ENCODE peak calls at places on chromosomes 2 and 18, in four cellular contexts. E is endothelial cell of umbilical vein, A is H1, P is HCT116. V is an unnamed sample. For H3K9me3, the result is how much of the 10 kb centered on the place peaks cover.

GRCh38 chr18:75698861-75699260 is 271.4 kb upstream of the SMIM21 start:
- DNase-seq in E (no peak), P (no peak), A (no peak), V (no peak)

GRCh38 chr2:216936954-216937357 is 77.1 kb upstream of the TNP1 start:
- DNase-seq in E (no peak), P (no peak), A (no peak), V (no peak)

GRCh38 chr2:49351531-49351930 is 197.2 kb upstream of the FSHR start:
- DNase-seq in A (no peak), P (no peak), E (no peak), V (no peak)

GRCh38 chr2:47198985-47199451 is 43.9 kb upstream of the STPG4 start:
- DNase-seq in E (no peak), P (no peak), A (no peak), V (no peak)

GRCh38 chr2:55399815-55400214 is 19.8 kb downstream of the CCDC88A start:
- DNase-seq in P (no peak), E (no peak), A (no peak), V (no peak)

GRCh38 chr2:135647836-135648579 is 93.6 kb upstream of the UBXN4 start:
- DNase-seq in P (no peak), A (no peak), E (no peak), V (no peak)

GRCh38 chr2:188134241-188134640 is 157.4 kb upstream of the GULP1 start:
- DNase-seq in A (no peak), P (no peak), E (peak), V (no peak)

GRCh38 chr18:54023471-54023870 is 201.0 kb downstream of the MBD2 start:
- DNase-seq in A (no peak), E (peak), P (no peak), V (no peak)

GRCh38 chr2:37477921-37478320 is 133.5 kb downstream of the QPCT start:
- DNase-seq in E (no peak), A (no peak), P (no peak), V (no peak)

GRCh38 chr18:13235326-13235937 is 16.9 kb downstream of the LDLRAD4 start:
- DNase-seq in A (no peak), E (peak), P (no peak), V (no peak)

GRCh38 chr18:62802523-62802922 is 87.2 kb downstream of the PHLPP1 start:
- DNase-seq in A (no peak), E (peak), P (no peak), V (no peak)

GRCh38 chr2:63576546-63576945 is 11.7 kb downstream of the WDPCP start:
- DNase-seq in A (no peak), E (no peak), P (no peak), V (no peak)

GRCh38 chr18:52451252-52451651 is 111.3 kb downstream of the DCC start:
- DNase-seq in E (no peak), P (no peak), A (no peak), V (no peak)

GRCh38 chr18:37253424-37254255 is 312.0 kb downstream of the CELF4 start:
- DNase-seq in A (no peak), E (no peak), P (no peak), V (no peak)

DNA sequence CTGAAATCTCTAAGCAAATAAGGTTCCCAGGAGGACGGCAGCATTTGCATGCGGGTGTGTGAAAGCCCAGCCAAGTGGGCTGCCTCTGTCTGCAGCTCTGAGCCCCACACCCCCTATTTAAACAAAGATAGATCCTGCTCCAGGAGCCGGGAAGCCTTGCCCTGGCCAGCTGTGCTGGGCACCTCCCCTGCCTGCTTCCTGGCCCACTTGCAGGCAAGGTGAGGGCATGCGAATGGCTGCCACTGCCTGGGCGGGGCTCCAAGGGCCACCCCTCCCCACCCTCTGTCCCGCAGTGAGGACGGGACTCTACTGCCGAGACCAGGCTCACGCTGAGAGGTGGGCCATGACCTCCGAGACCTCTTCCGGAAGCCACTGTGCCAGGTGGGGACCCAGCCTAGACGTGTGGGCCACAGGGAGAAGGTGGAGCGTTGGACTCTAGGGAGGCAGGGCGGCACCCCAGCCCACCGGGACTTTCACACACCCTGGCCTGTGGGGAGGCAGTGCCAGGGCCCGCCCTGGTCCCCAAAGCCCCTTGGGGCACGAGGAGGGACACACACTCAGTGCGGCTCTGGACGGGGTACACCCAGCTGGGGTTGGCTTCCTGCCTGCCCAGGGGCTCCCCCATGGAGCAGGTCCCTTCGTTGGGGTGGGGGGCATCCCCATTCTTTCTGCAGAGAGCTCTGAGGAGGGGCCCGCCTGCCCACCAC is at the start of gene ANO7:
- DNase-seq in E (no peak), A (no peak), P (no peak), V (no peak)
- TF ChIP-seq POLR2AphosphoS5 in E (no peak), A (no peak), P (no peak), V (no peak)

DNA sequence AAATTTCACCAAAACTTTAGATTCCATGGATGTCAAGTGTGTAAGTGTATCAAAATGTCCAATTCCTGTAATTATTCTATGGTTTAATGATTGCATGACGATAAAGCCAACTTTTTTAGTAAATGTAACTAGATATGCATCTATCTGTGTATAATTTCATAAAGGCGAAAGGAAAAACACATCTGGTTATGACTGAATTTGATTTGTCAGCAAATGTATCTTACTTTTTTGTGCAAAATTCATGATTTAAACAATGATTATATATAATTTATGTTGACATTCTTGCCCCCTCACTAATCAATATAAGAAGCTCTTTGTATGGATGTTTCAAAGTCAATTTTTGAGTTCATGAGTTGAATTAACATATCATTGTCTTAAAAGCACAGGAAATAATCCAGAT is 138.5 kb downstream of the KCNJ3 start:
- DNase-seq in A (no peak), E (no peak), P (no peak), V (no peak)
- H3K9ac ChIP-seq in A (no peak), E (no peak), P (no peak), V (no peak)

GRCh38 chr18:78662879-78663278 is 316.7 kb upstream of the SALL3 start:
- DNase-seq in E (no peak), P (no peak), A (no peak), V (no peak)

GRCh38 chr18:78664851-78665250 is 314.8 kb upstream of the SALL3 start:
- DNase-seq in A (no peak), E (no peak), P (no peak), V (no peak)

GRCh38 chr18:78664048-78664447 is 315.6 kb upstream of the SALL3 start:
- DNase-seq in E (no peak), P (no peak), A (no peak), V (no peak)

GRCh38 chr18:78665644-78666043 is 314.0 kb upstream of the SALL3 start:
- DNase-seq in A (no peak), P (no peak), E (no peak), V (no peak)

DNA sequence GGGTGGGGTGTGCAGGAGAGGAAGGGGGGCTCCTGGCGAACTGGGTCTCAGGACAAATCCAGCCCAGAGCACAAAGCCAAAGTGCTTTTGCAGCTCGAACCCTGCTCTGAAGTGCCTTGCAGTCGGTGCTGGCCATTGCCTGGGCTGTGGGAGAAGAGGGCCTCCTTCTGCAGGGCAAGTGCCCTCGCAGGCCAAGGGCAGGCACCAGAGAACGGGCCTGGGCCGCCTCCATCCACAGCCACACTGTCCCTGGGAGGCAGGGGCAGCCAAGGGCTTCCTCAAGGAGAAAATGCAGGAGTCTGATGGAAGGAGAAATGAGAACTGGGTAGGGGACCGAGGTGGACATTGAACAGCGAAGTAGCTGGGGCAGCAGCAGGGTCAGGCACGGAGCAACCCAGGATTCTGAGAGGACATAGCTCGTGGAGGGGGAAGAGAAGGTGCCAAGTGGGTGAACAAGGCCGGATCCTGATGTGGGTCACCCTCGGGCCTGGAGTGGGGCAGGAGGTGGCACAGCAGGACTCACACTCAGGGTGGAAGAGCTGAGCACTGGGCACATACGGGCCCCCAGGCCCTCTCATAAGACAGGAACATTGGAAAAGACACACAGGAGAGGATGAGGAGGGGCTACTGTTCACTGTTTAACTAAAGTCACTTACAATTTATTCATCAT is 312.8 kb upstream of the SALL3 start:
- DNase-seq in A (no peak), E (no peak), P (no peak), V (no peak)
- H3K9me3 ChIP-seq in A (under half), E (under half), P (under half), V (under half)

DNA sequence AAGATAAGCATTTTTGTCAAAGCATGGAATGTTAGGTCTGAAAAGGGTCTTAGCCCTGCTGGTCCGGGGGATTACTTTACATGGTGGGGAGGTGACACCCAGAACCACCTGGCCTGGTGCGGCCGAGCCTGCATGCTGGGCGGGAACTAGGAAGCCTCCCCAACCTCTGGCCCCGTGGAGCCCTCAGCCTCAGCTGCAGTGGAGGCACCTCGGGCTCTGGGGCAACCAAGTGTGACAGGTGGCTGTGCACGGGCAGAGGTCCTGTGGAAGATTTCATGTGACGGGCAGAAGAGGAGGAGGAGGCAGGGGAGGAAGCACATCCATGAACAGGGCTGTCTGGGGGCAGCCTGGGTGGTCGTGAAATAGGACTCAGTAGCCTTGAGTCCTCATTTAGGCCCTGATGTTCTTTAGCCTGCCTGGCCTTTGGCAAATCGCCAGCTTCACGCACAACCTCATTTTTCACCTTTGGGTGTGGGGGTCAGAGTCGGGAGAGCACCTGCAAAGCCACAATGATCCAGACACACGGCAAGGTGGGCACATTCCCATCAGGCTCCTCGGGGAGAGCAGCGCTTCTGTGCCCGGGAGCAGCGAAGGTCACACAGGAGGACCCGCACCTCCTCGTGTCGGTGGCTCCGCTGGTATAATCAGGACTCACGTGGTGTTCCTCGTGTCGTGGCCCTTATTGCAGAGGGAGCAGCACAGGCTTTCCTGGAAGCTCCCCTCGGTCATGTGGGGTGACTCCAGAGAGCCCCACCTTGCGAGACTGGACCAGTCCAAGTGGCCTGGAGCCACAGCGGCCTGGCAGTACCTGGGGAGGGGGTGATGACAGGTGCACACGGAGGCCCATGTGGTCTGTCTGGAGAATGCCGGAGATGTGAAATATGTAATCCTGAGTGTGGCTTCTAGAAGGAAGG is 13.9 kb downstream of the CNDP2 start:
- DNase-seq in A (no peak), E (no peak), P (no peak), V (no peak)
- TF ChIP-seq POLR2AphosphoS5 in A (no peak), E (no peak), P (no peak), V (no peak)

DNA sequence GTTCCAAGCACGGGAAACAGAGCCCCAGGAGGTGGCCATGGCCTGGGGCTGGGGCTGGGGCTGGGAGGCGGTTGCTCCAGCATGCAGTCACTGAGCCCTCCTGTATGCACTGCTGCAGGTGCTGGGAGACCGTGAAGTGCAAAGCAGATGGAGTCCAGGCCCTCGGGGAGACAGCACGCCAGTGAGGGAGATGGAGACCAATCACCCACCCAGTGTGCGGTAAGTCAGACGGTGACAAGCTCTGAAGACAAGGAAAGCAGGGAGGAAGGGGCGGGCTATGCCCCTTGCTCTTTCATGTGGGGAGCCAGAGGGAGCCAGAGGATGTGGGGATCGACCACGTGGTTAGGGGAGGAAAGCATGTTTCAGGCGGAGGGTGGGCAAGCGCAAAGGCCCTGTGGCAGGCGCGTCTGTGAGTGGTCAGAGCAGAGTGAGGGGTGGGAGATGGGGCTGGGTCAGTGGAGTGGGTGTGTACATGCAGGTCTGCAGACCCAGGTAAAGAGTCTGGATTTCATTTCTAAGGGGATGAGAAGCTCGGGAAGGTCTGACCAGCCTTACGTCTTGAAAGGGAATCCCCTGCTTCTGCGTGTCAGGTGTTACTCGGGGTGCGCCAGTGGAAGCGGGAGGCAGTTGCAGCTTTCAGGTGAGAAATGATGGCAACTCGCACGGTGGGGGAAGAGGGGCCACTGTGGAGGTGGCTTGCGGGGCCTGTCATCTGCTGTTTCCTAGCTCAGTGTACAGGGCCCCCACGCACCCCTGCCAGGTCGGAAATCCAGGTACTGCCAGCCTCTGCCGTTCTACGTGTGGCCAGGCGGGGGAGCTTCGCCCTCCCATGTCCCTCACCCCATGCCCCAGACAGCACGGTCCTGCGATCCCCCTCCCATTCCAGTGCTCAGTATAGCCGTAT is 19.4 kb downstream of the RRM2 start:
- DNase-seq in A (no peak), E (no peak), P (no peak), V (no peak)
- H3K9ac ChIP-seq in A (no peak), E (no peak), P (no peak), V (no peak)

DNA sequence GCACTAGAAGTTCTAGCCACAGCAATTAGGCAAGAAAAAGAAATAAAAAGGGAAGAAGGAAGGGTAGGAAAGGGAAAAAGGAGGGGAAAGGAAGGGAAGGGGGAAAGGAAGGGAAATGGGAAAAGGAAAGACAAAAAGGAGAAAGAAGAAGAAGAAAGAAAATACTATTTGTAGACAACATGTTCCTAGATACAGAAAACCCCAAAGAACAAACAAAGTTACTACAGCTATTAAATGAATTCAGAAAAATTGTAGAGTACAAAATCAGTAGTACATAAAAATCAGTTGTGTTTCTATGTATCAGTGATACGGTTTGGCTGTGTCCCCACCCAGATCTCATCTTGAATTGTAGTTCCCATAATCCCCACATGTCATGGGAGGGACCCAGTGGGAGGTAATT is 52.3 kb downstream of the RPE start:
- DNase-seq in A (no peak), E (no peak), P (no peak), V (no peak)
- H3K9me3 ChIP-seq in A (under half), E (under half), P (under half), V (under half)

GRCh38 chr2:105439130-105439529 is 40.3 kb upstream of the FHL2 start:
- DNase-seq in E (no peak), P (no peak), A (no peak), V (no peak)
- TF ChIP-seq POLR2AphosphoS5 in E (no peak), P (no peak), A (no peak), V (no peak)

DNA sequence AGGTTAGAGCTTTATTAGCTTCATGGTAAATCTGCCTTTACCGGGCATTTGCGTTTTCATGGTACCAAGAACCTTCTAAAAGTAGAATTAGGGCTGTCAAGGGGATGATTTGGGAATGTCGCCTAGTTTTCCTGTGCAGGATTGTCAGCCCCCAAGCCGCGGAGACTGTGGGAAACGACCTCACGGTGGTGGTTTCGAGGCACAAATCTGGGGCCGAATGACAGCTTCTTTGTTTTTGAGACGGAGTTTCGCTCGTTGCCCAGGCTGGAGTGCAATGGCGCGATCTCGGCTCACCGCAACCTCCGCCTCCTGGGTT is 615 bp upstream of the USP39 start:
- DNase-seq in A (no peak), P (no peak), E (no peak), V (no peak)
- H3K9ac ChIP-seq in A (no peak), P (peak), E (no peak), V (no peak)

DNA sequence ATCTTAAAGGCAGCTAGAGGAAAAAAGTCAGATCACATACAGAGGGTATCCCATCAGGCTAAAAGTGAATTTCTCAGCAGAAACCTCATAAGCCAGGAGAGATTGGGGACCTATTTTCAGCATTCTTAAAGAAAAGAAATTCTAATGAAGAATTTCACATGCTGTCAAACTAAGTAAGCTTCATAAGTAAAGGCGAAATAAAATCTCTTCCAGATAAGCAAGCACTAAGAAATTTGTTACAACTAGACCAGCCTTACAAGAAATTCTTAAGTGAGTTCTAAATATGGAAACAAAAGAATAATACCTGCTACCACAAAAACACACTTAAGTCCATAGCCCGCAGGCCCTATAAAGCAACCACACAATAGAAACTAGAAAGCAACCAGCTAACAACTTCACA is 186.1 kb downstream of the ETAA1 start:
- DNase-seq in A (no peak), P (no peak), E (no peak), V (no peak)
- H3K9me3 ChIP-seq in A (under half), P (under half), E (under half), V (under half)

GRCh38 chr2:116680537-116680936 is 1134.0 kb upstream of the DDX18 start:
- DNase-seq in E (no peak), P (no peak), A (no peak), V (no peak)

GRCh38 chr2:116674188-116674587 is 1140.3 kb upstream of the DDX18 start:
- DNase-seq in A (no peak), E (no peak), P (no peak), V (no peak)

DNA sequence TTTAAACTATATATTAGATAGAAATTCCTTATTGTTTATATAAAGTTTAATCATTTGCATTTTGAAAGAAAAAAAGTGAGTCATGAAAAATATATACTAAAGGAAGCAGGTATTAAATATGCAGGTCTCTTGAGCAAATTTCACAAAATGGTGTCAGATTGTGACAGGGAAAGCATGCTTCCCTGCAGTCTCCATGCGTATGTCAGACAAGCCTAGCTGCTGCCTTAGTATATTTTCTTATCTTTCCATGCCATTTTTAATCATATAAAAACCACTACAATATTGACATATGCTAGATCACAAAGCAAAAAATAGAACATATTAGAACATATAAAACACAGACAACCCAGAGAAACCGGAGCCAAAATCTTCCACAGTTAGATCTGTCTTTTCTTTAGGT is 1137.7 kb upstream of the DDX18 start:
- DNase-seq in A (no peak), E (no peak), P (no peak), V (no peak)
- TF ChIP-seq POLR2AphosphoS5 in A (no peak), E (no peak), P (no peak), V (no peak)

V was measured in SK-N-MC.